ENCODE peak calls at places on chromosomes 2 and 18, in six cellular contexts. X, W, C, O, K and I are unnamed samples.

GRCh38 chr2:215830313-215830712 is 183.0 kb downstream of the MREG start:
- DNase-seq in X (no peak), W (no peak), C (no peak), O (peak; percentile 83), K (no peak), I (no peak)

GRCh38 chr2:120012363-120012762 is 514 bp upstream of the EPB41L5 start:
- DNase-seq in X (no peak), W (no peak), C (no peak), O (no peak), K (no peak), I (no peak)

GRCh38 chr2:204115692-204116091 is 179.1 kb downstream of the ICOS start:
- DNase-seq in X (peak; percentile 15), W (no peak), C (no peak), O (no peak), K (no peak), I (no peak)

GRCh38 chr18:3265564-3266033 is 3.7 kb downstream of the MYL12B start:
- DNase-seq in X (no peak), W (no peak), C (no peak), O (no peak), K (no peak), I (no peak)

GRCh38 chr2:230761704-230762103 is 49.1 kb downstream of the CAB39 start:
- DNase-seq in X (no peak), W (no peak), C (no peak), O (no peak), K (no peak), I (no peak)

GRCh38 chr2:16191431-16192200 is 251.3 kb downstream of the MYCN start:
- DNase-seq in X (no peak), W (no peak), C (no peak), O (no peak), K (no peak), I (no peak)

GRCh38 chr18:74935411-74935810 is 273.5 kb downstream of the PTGR3 start:
- DNase-seq in X (no peak), W (no peak), C (no peak), O (no peak), K (no peak), I (no peak)

GRCh38 chr2:186544255-186544675 is 45.6 kb upstream of the ITGAV start:
- DNase-seq in X (no peak), W (no peak), C (no peak), O (peak; percentile 78), K (peak; percentile 52), I (no peak)

GRCh38 chr18:22524783-22525182 is 107.1 kb upstream of the CTAGE1 start:
- DNase-seq in X (no peak), W (no peak), C (no peak), O (no peak), K (no peak), I (no peak)

GRCh38 chr2:167943877-167944276 is 303.5 kb downstream of the STK39 start:
- DNase-seq in X (no peak), W (no peak), C (no peak), O (no peak), K (no peak), I (no peak)

GRCh38 chr2:43210467-43211303 is 15.7 kb downstream of the ZFP36L2 start:
- DNase-seq in X (peak; percentile 46), W (no peak), C (no peak), O (peak; percentile 94), K (no peak), I (no peak)